ENCODE peak calls at places on chromosomes 1 and 21, in five cellular contexts. X is choroid plexus epithelial cell, S is skeletal muscle cell, V is non-pigmented ciliary epithelial cell, A is foreskin fibroblast. M is an unnamed sample.

GRCh38 chr1:85544689-85545203 is 35.8 kb upstream of the CCN1 start:
- DNase-seq in X (peak), S (peak), V (peak), A (peak), M (no peak)

GRCh38 chr1:204463125-204464060 is 31.2 kb downstream of the PIK3C2B start:
- DNase-seq in X (no peak), S (no peak), V (no peak), A (no peak), M (no peak)

GRCh38 chr1:112776688-112777087 is 61.6 kb upstream of the PPM1J start:
- DNase-seq in X (no peak), S (no peak), V (no peak), A (no peak), M (no peak)

GRCh38 chr1:47621977-47622376 is 184.1 kb downstream of the FOXD2 start:
- DNase-seq in X (no peak), S (no peak), V (no peak), A (peak), M (no peak)

GRCh38 chr1:226882187-226882586 is 11.8 kb downstream of the PSEN2 start:
- DNase-seq in X (no peak), S (no peak), V (no peak), A (no peak), M (no peak)

GRCh38 chr1:41673355-41673754 is 188.9 kb upstream of the EDN2 start:
- DNase-seq in X (peak), S (no peak), V (no peak), A (no peak), M (no peak)

GRCh38 chr1:101452825-101453224 is 216.0 kb downstream of the S1PR1 start:
- DNase-seq in X (no peak), S (no peak), V (no peak), A (no peak), M (no peak)

GRCh38 chr1:43969416-43969745 is 429 bp upstream of the DPH2 start:
- DNase-seq in X (no peak), S (no peak), V (no peak), A (no peak), M (no peak)

GRCh38 chr21:27132270-27132669 is 165.4 kb upstream of the ADAMTS5 start:
- DNase-seq in X (peak), S (peak), V (peak), A (peak), M (no peak)

GRCh38 chr1:247360116-247360898 is 28.6 kb upstream of the ZNF496 start:
- DNase-seq in X (peak), S (no peak), V (no peak), A (peak), M (no peak)

GRCh38 chr1:22863766-22864165 is 108.9 kb downstream of the LACTBL1 start:
- DNase-seq in X (no peak), S (no peak), V (no peak), A (no peak), M (no peak)

GRCh38 chr1:202159534-202160371 is 649 bp downstream of the PTPN7 start:
- DNase-seq in X (no peak), S (no peak), V (no peak), A (no peak), M (no peak)

GRCh38 chr1:8705104-8705503 is 112.3 kb downstream of the RERE start:
- DNase-seq in X (no peak), S (no peak), V (no peak), A (no peak), M (no peak)

GRCh38 chr1:14937288-14937949 is 216.1 kb upstream of the TMEM51 start:
- DNase-seq in X (no peak), S (no peak), V (no peak), A (no peak), M (no peak)

GRCh38 chr1:59431566-59432294 is 134.8 kb downstream of the FGGY start:
- DNase-seq in X (peak), S (no peak), V (no peak), A (no peak), M (no peak)

GRCh38 chr1:198261886-198262285 is 105.1 kb downstream of the NEK7 start:
- DNase-seq in X (no peak), S (no peak), V (no peak), A (no peak), M (no peak)

GRCh38 chr1:155527672-155528071 is 34.9 kb downstream of the ASH1L start:
- DNase-seq in X (no peak), S (no peak), V (no peak), A (no peak), M (no peak)

GRCh38 chr1:226990133-226990716 is 50.1 kb downstream of the COQ8A start:
- DNase-seq in X (peak), S (no peak), V (peak), A (no peak), M (no peak)

GRCh38 chr1:5370321-5370720 is 621.9 kb downstream of the NPHP4 start:
- DNase-seq in X (no peak), S (no peak), V (no peak), A (no peak), M (no peak)

GRCh38 chr1:185388815-185389214 is 71.8 kb upstream of the IVNS1ABP start:
- DNase-seq in X (no peak), S (no peak), V (no peak), A (no peak), M (no peak)

GRCh38 chr1:168465942-168466702 is 77.7 kb downstream of the XCL2 start:
- DNase-seq in X (peak), S (peak), V (no peak), A (peak), M (no peak)

GRCh38 chr1:158978730-158979129 is 31.0 kb upstream of the IFI16 start:
- DNase-seq in X (no peak), S (no peak), V (no peak), A (no peak), M (no peak)

GRCh38 chr21:45022736-45023135 is 51.6 kb upstream of the ADARB1 start:
- DNase-seq in X (no peak), S (no peak), V (no peak), A (no peak), M (no peak)

M was measured in GM04503.